ENCODE peak calls at places on chromosomes 13 and 19, in ten cellular contexts. M is WTC11; F is NCI-H510A; V is kidney tubule cell; W is heart left ventricle; A is fibroblast of mammary gland; J is stimulated activated CD4-positive, alpha-beta T cell treated with anti-CD3 and anti-CD28 coated beads, TNF-alpha, amount 100 ng/mL, for 48 hours; L is ELF-1; G is ascending aorta; T is AG04450. P is an unnamed sample.

GRCh38 chr13:55000844-55001243 is 1972.2 kb downstream of the OLFM4 start:
- DNase-seq in A (no peak), V (no peak), M (peak), F (no peak), W (no peak), J (no peak), T (no peak), L (no peak), G (no peak), P (no peak)

GRCh38 chr19:49451430-49452181 is at the start of gene PIH1D1:
- DNase-seq in T (peak), W (peak), J (peak), M (peak), F (peak), G (peak), V (peak), L (peak), A (peak), P (peak)

GRCh38 chr19:44961821-44962220 is 6.6 kb downstream of the CLPTM1 start:
- DNase-seq in L (no peak), V (no peak), J (no peak), F (no peak), M (no peak), G (no peak), W (no peak), A (no peak), T (no peak), P (no peak)

GRCh38 chr19:11560404-11560988 is 1.5 kb upstream of the ELOF1 start:
- DNase-seq in G (no peak), W (no peak), T (peak), F (peak), V (peak), L (peak), M (peak), A (peak), J (peak), P (no peak)

GRCh38 chr19:40932008-40932959 is 50.3 kb upstream of the CYP2A7 start:
- DNase-seq in J (no peak), L (no peak), A (no peak), V (no peak), M (no peak), W (no peak), T (no peak), G (no peak), F (no peak), P (no peak)

GRCh38 chr13:32430018-32430747 is 2.3 kb upstream of the N4BP2L1 start:
- DNase-seq in W (no peak), A (no peak), J (no peak), F (no peak), G (no peak), V (no peak), L (no peak), M (no peak), T (no peak), P (no peak)

GRCh38 chr13:44578064-44578394 is 1.9 kb upstream of the TSC22D1 start:
- DNase-seq in F (peak), G (no peak), J (no peak), L (no peak), A (peak), T (no peak), M (no peak), W (no peak), V (no peak), P (peak)

GRCh38 chr13:108266316-108266936 is 3.1 kb upstream of the TNFSF13B start:
- DNase-seq in T (no peak), F (no peak), L (no peak), V (no peak), A (no peak), J (no peak), G (no peak), M (no peak), W (peak), P (no peak)

GRCh38 chr19:11587302-11587972 is 9.8 kb upstream of the ZNF627 start:
- DNase-seq in A (peak), W (peak), L (peak), G (peak), F (peak), T (peak), M (peak), V (peak), J (peak), P (peak)

GRCh38 chr19:35090160-35090794 is 25.3 kb upstream of the FXYD3 start:
- DNase-seq in F (no peak), A (peak), T (no peak), W (no peak), G (no peak), M (peak), L (peak), J (peak), V (peak), P (peak)

GRCh38 chr19:15124572-15125231 is 17.5 kb downstream of the SYDE1 start:
- DNase-seq in G (peak), F (no peak), T (no peak), L (no peak), A (no peak), M (no peak), J (no peak), V (no peak), W (no peak), P (no peak)

GRCh38 chr19:10290439-10290875 is 705 bp downstream of the ICAM5 start:
- DNase-seq in T (no peak), V (no peak), L (peak), F (no peak), M (peak), G (no peak), J (no peak), A (no peak), W (no peak), P (no peak)

GRCh38 chr19:51441410-51442390 is 16.6 kb downstream of the SIGLEC8 start:
- DNase-seq in J (peak), G (peak), F (no peak), A (peak), L (no peak), M (no peak), V (peak), T (no peak), W (no peak), P (no peak)

GRCh38 chr13:41547253-41548000 is 90.1 kb downstream of the RGCC start:
- DNase-seq in W (peak), F (no peak), V (peak), G (no peak), T (no peak), M (no peak), A (no peak), J (no peak), L (no peak), P (peak)

GRCh38 chr19:29042450-29042849 is 170.5 kb downstream of the UQCRFS1 start:
- DNase-seq in V (no peak), M (no peak), T (no peak), G (no peak), F (no peak), J (no peak), L (no peak), A (no peak), W (no peak), P (no peak)

GRCh38 chr13:66775196-66775595 is 454.9 kb downstream of the PCDH9 start:
- DNase-seq in A (no peak), L (no peak), T (no peak), M (no peak), V (no peak), W (no peak), F (no peak), J (no peak), G (no peak), P (no peak)